ENCODE peak calls at places on chromosomes 2 and 18, in six cellular contexts. T is CD4-positive, alpha-beta T cell; H is HL-60; F is fibroblast of the conjunctiva; C is body of pancreas; R is NCI-H1105. V is an unnamed sample.

GRCh38 chr2:46979611-46980010 is 64.0 kb upstream of the MCFD2 start:
- DNase-seq in T (no peak), C (peak), R (no peak), F (no peak), H (peak), V (peak)

GRCh38 chr18:53796042-53796729 is 428.3 kb downstream of the MBD2 start:
- DNase-seq in F (peak), T (no peak), R (no peak), C (no peak), H (no peak), V (peak)

GRCh38 chr2:193517615-193518014 is 1322.9 kb upstream of the TMEFF2 start:
- DNase-seq in R (no peak), T (no peak), H (no peak), F (no peak), C (no peak), V (no peak)

GRCh38 chr2:39723946-39724827 is 54.9 kb downstream of the THUMPD2 start:
- DNase-seq in F (no peak), H (no peak), R (no peak), T (no peak), C (no peak), V (peak)

GRCh38 chr2:74008761-74009395 is 24.2 kb downstream of the TET3 start:
- DNase-seq in F (no peak), C (no peak), R (no peak), T (no peak), H (no peak), V (no peak)

GRCh38 chr2:45265336-45265735 is 256.1 kb upstream of the SIX2 start:
- DNase-seq in T (no peak), F (no peak), H (no peak), C (no peak), R (no peak), V (no peak)

GRCh38 chr2:104656496-104657310 is 197.2 kb upstream of the POU3F3 start:
- DNase-seq in H (peak), C (no peak), F (no peak), T (no peak), R (no peak), V (no peak)

GRCh38 chr2:42812899-42813479 is 20.6 kb upstream of the HAAO start:
- DNase-seq in F (no peak), C (peak), T (no peak), H (no peak), R (no peak), V (no peak)

GRCh38 chr18:62678847-62679535 is 36.4 kb upstream of the PHLPP1 start:
- DNase-seq in R (no peak), C (no peak), T (no peak), H (no peak), F (no peak), V (no peak)

GRCh38 chr2:56199492-56199891 is 15.7 kb downstream of the CCDC85A start:
- DNase-seq in C (no peak), T (no peak), H (no peak), F (peak), R (no peak), V (no peak)

GRCh38 chr2:40027968-40028367 is 248.9 kb upstream of the THUMPD2 start:
- DNase-seq in C (no peak), H (no peak), F (no peak), T (no peak), R (no peak), V (no peak)

GRCh38 chr18:79905389-79905911 is 46.0 kb downstream of the SLC66A2 start:
- DNase-seq in T (no peak), C (no peak), R (no peak), H (no peak), F (no peak), V (no peak)

GRCh38 chr2:196239622-196240587 is 68.5 kb upstream of the STK17B start:
- DNase-seq in F (no peak), R (no peak), H (peak), T (peak), C (peak), V (peak)

GRCh38 chr2:3121601-3122000 is 256.0 kb downstream of the EIPR1 start:
- DNase-seq in H (no peak), T (no peak), C (no peak), F (no peak), R (no peak), V (no peak)

GRCh38 chr2:119426801-119427395 is 4.8 kb upstream of the TMEM37 start:
- DNase-seq in F (no peak), R (no peak), T (no peak), H (peak), C (peak), V (no peak)